ENCODE peak calls at places on chromosomes 12 and 14, in four cellular contexts. D is activated CD4-positive, alpha-beta T cell treated with anti-CD3 and anti-CD28 coated beads, Interleukin-2, amount 50 U/mL, for 1 hour; C is NCI-H1105 treated with DMSO at 0.1 percent for 48 hours; Y is AG04450. Z is an unnamed sample.

GRCh38 chr12:49631336-49631907 is 8.1 kb downstream of the PRPF40B start:
- DNase-seq in D (no peak), C (no peak), Y (no peak), Z (no peak)

GRCh38 chr12:50050410-50051280 is 6.8 kb upstream of the ASIC1 start:
- DNase-seq in D (no peak), C (no peak), Y (no peak), Z (no peak)

GRCh38 chr12:2456813-2457186 is 338.0 kb upstream of the FKBP4 start:
- DNase-seq in D (no peak), C (no peak), Y (no peak), Z (no peak)

GRCh38 chr12:44716681-44717080 is 159.4 kb downstream of the NELL2 start:
- DNase-seq in D (no peak), C (peak; percentile 84), Y (no peak), Z (no peak)

GRCh38 chr14:69077841-69078240 is 75.1 kb downstream of the DCAF5 start:
- DNase-seq in D (no peak), C (no peak), Y (peak; percentile 53), Z (no peak)

GRCh38 chr12:77204055-77204454 is 138.7 kb upstream of the E2F7 start:
- DNase-seq in D (no peak), C (no peak), Y (no peak), Z (no peak)

GRCh38 chr14:23430016-23430732 is 5.3 kb downstream of the MYH7 start:
- DNase-seq in D (no peak), C (no peak), Y (no peak), Z (no peak)

GRCh38 chr14:103121846-103122577 is 1.2 kb upstream of the TNFAIP2 start:
- DNase-seq in D (no peak), C (peak; percentile 98), Y (no peak), Z (no peak)

GRCh38 chr12:133236144-133236543 is 467 bp upstream of the ANHX start:
- DNase-seq in D (no peak), C (no peak), Y (no peak), Z (no peak)